ENCODE peak calls at places on chromosomes 6 and 20, in seven cellular contexts. R is T-helper 2 cell; C is D341Med; O is nucleus accumbens; H is foreskin fibroblast; B is activated CD4-positive, alpha-beta T cell treated with anti-CD3 and anti-CD28 coated beads, Interleukin-2, amount 50 U/mL, for 48 hours; A is RCC 7860. Y is an unnamed sample.

GRCh38 chr6:14239097-14239496 is 121.5 kb downstream of the CD83 start:
- DNase-seq in R (no peak), C (no peak), O (no peak), H (no peak), B (no peak), A (no peak), Y (no peak)

GRCh38 chr6:47134476-47135189 is 92.5 kb upstream of the ADGRF1 start:
- DNase-seq in R (no peak), C (no peak), O (no peak), H (peak), B (no peak), A (peak), Y (peak)

GRCh38 chr6:108884211-108885059 is 36.2 kb downstream of the ARMC2 start:
- DNase-seq in R (no peak), C (no peak), O (no peak), H (no peak), B (no peak), A (no peak), Y (no peak)

GRCh38 chr6:150212745-150213144 is 69.9 kb downstream of the PPP1R14C start:
- DNase-seq in R (no peak), C (no peak), O (no peak), H (no peak), B (no peak), A (no peak), Y (no peak)

GRCh38 chr6:101853226-101853625 is 459.7 kb downstream of the GRIK2 start:
- DNase-seq in R (no peak), C (no peak), O (no peak), H (peak), B (no peak), A (no peak), Y (no peak)

GRCh38 chr20:688809-689208 is 13.2 kb upstream of the SCRT2 start:
- DNase-seq in R (no peak), C (no peak), O (no peak), H (peak), B (no peak), A (peak), Y (peak)

GRCh38 chr6:85641916-85642773 is 541 bp downstream of the SYNCRIP start:
- DNase-seq in R (peak), C (peak), O (peak), H (peak), B (peak), A (no peak), Y (peak)

GRCh38 chr6:161406633-161407032 is 132.8 kb upstream of the AGPAT4 start:
- DNase-seq in R (no peak), C (no peak), O (no peak), H (peak), B (no peak), A (peak), Y (no peak)

GRCh38 chr6:13710552-13711383 is 867 bp downstream of the RANBP9 start:
- DNase-seq in R (peak), C (peak), O (no peak), H (peak), B (peak), A (peak), Y (peak)

GRCh38 chr6:32116674-32117073 is 7.5 kb upstream of the TNXB start:
- DNase-seq in R (no peak), C (peak), O (no peak), H (peak), B (no peak), A (no peak), Y (peak)

GRCh38 chr6:160765412-160765811 is 63.4 kb downstream of the PLG start:
- DNase-seq in R (no peak), C (no peak), O (no peak), H (no peak), B (no peak), A (no peak), Y (peak)

GRCh38 chr6:24664049-24664987 is 2.4 kb downstream of the TDP2 start:
- DNase-seq in R (no peak), C (no peak), O (no peak), H (no peak), B (no peak), A (no peak), Y (peak)

GRCh38 chr20:51594999-51595532 is 52.5 kb upstream of the NFATC2 start:
- DNase-seq in R (peak), C (peak), O (peak), H (peak), B (peak), A (peak), Y (peak)

GRCh38 chr6:159677226-159677901 is 15.7 kb downstream of the SOD2 start:
- DNase-seq in R (no peak), C (no peak), O (no peak), H (no peak), B (no peak), A (no peak), Y (no peak)

GRCh38 chr20:43331911-43332310 is 125.8 kb upstream of the SRSF6 start:
- DNase-seq in R (no peak), C (no peak), O (no peak), H (no peak), B (no peak), A (no peak), Y (no peak)

GRCh38 chr6:33613146-33613793 is 7.9 kb upstream of the ITPR3 start:
- DNase-seq in R (no peak), C (no peak), O (no peak), H (peak), B (no peak), A (peak), Y (no peak)

GRCh38 chr6:2221724-2222274 is 23.6 kb downstream of the GMDS start:
- DNase-seq in R (no peak), C (no peak), O (no peak), H (no peak), B (no peak), A (no peak), Y (no peak)

GRCh38 chr20:8124639-8125038 is 7.4 kb upstream of the PLCB1 start:
- DNase-seq in R (no peak), C (no peak), O (no peak), H (no peak), B (no peak), A (no peak), Y (no peak)